ENCODE peak calls at places on chromosomes 7 and 10, in ten cellular contexts. O is NCI-H226; C is C1 segment of cervical spinal cord; L is EL; R is pons; T is OCI-LY7; Y is NCI-H1092 treated with DMSO at 0.1 percent for 48 hours; D is midbrain; Z is CD8-positive, alpha-beta T cell; K is GM06990. P is an unnamed sample.

GRCh38 chr7:102152672-102153585 is 133.7 kb upstream of the SH2B2 start:
- DNase-seq in O (peak), C (no peak), L (no peak), R (no peak), T (no peak), Y (no peak), D (no peak), Z (no peak), K (no peak), P (no peak)

GRCh38 chr10:24350111-24350921 is 141.4 kb downstream of the KIAA1217 start:
- DNase-seq in O (peak), C (no peak), L (peak), R (no peak), T (no peak), Y (no peak), D (no peak), Z (no peak), K (no peak), P (no peak)

GRCh38 chr7:122301858-122302745 is 2.4 kb downstream of the FEZF1 start:
- DNase-seq in O (no peak), C (no peak), L (no peak), R (no peak), T (no peak), Y (no peak), D (no peak), Z (no peak), K (no peak), P (no peak)

GRCh38 chr7:83524286-83525075 is 124.5 kb downstream of the SEMA3E start:
- DNase-seq in O (peak), C (no peak), L (peak), R (no peak), T (no peak), Y (no peak), D (no peak), Z (no peak), K (no peak), P (no peak)

GRCh38 chr7:5455581-5456222 is 32.1 kb upstream of the TNRC18 start:
- DNase-seq in O (no peak), C (no peak), L (no peak), R (no peak), T (no peak), Y (no peak), D (no peak), Z (no peak), K (no peak), P (no peak)

GRCh38 chr7:44094796-44095592 is 9.2 kb upstream of the AEBP1 start:
- DNase-seq in O (no peak), C (no peak), L (no peak), R (no peak), T (peak), Y (no peak), D (no peak), Z (no peak), K (no peak), P (peak)

GRCh38 chr7:85890244-85890811 is 703.5 kb upstream of the SEMA3D start:
- DNase-seq in O (no peak), C (no peak), L (peak), R (peak), T (peak), Y (peak), D (peak), Z (no peak), K (no peak), P (peak)

GRCh38 chr10:50326757-50327701 is 75.7 kb upstream of the ASAH2 start:
- DNase-seq in O (peak), C (no peak), L (peak), R (no peak), T (no peak), Y (peak), D (no peak), Z (no peak), K (no peak), P (no peak)

GRCh38 chr7:67823345-67823744 is 826.7 kb downstream of the TYW1 start:
- DNase-seq in O (peak), C (no peak), L (no peak), R (no peak), T (no peak), Y (peak), D (no peak), Z (no peak), K (no peak), P (no peak)

GRCh38 chr10:49657606-49658005 is 21.8 kb upstream of the C10orf53 start:
- DNase-seq in O (no peak), C (no peak), L (no peak), R (no peak), T (no peak), Y (no peak), D (no peak), Z (no peak), K (no peak), P (no peak)

GRCh38 chr10:44125879-44126675 is 258.8 kb downstream of the CXCL12 start:
- DNase-seq in O (no peak), C (no peak), L (peak), R (no peak), T (no peak), Y (no peak), D (no peak), Z (no peak), K (no peak), P (peak)

GRCh38 chr10:64515975-64516699 is 994.9 kb downstream of the REEP3 start:
- DNase-seq in O (no peak), C (no peak), L (no peak), R (peak), T (no peak), Y (peak), D (no peak), Z (no peak), K (no peak), P (no peak)

P was measured in Karpas-422.